ENCODE peak calls at places on chromosomes 4 and X, in ten cellular contexts. L, V, H, Z, Q, M, B, P, J and A are unnamed samples.

GRCh38 chr4:155759372-155760252 is 791 bp downstream of the GUCY1B1 start:
- DNase-seq in Z (no peak), L (peak), J (no peak), H (peak), P (peak), Q (peak), M (peak), V (peak), B (peak), A (peak)

GRCh38 chrX:85928606-85929005 is 118.8 kb downstream of the CHM start:
- DNase-seq in L (no peak), H (no peak), Q (no peak), B (no peak), J (no peak), P (no peak), Z (no peak), M (no peak), V (no peak), A (no peak)

GRCh38 chrX:34917146-34917545 is 25.4 kb upstream of the FAM47B start:
- DNase-seq in V (no peak), H (no peak), P (no peak), B (no peak), J (no peak), L (no peak), Q (no peak), Z (no peak), M (no peak), A (no peak)

GRCh38 chrX:2547746-2548145 is 47.0 kb upstream of the DHRSX start:
- DNase-seq in H (no peak), B (no peak), L (no peak), Q (no peak), J (no peak), V (no peak), P (no peak), M (no peak), Z (no peak), A (no peak)

GRCh38 chr4:183443609-183444148 is 757 bp upstream of the CDKN2AIP start:
- DNase-seq in B (no peak), Z (no peak), J (no peak), H (peak), V (peak), L (peak), Q (peak), P (no peak), M (no peak), A (peak)

GRCh38 chr4:120921456-120922389 is 803 bp downstream of the PRDM5 start:
- DNase-seq in Q (peak), J (peak), L (peak), P (peak), H (peak), V (peak), B (peak), M (peak), Z (no peak), A (peak)

GRCh38 chrX:107818900-107819521 is 6.7 kb upstream of the MID2 start:
- DNase-seq in Z (peak), M (no peak), V (no peak), H (no peak), B (no peak), L (no peak), Q (no peak), P (no peak), J (no peak), A (no peak)

GRCh38 chr4:2830632-2831610 is 12.7 kb upstream of the ADD1 start:
- DNase-seq in B (no peak), Z (no peak), V (no peak), L (no peak), P (no peak), Q (no peak), J (no peak), M (no peak), H (no peak), A (no peak)

GRCh38 chr4:29002151-29002550 is 1718.0 kb upstream of the PCDH7 start:
- DNase-seq in L (no peak), H (peak), B (no peak), P (no peak), M (no peak), V (no peak), J (no peak), Q (peak), Z (no peak), A (no peak)

GRCh38 chr4:108619372-108620100 is 840 bp upstream of the RPL34 start:
- DNase-seq in M (no peak), J (no peak), V (no peak), Z (peak), H (no peak), L (no peak), B (no peak), Q (no peak), P (no peak), A (no peak)

GRCh38 chrX:41664307-41665299 is 24.2 kb upstream of the GPR34 start:
- DNase-seq in L (no peak), V (no peak), Q (no peak), B (no peak), H (no peak), P (no peak), Z (no peak), M (no peak), J (no peak), A (peak)

GRCh38 chr4:107037188-107037587 is 1.1 kb upstream of the DKK2 start:
- DNase-seq in L (peak), Z (no peak), H (no peak), B (peak), J (no peak), M (peak), V (no peak), Q (no peak), P (peak), A (peak)

GRCh38 chrX:142661696-142662095 is 364.0 kb upstream of the SPANXN4 start:
- DNase-seq in M (no peak), J (no peak), H (no peak), Q (no peak), B (no peak), L (no peak), V (no peak), Z (no peak), P (no peak), A (no peak)

GRCh38 chr4:117965608-117966007 is 68.7 kb upstream of the NDST3 start:
- DNase-seq in Z (no peak), H (no peak), P (no peak), M (peak), L (no peak), B (no peak), J (no peak), Q (peak), V (no peak), A (no peak)

GRCh38 chr4:91914176-91914804 is 389.5 kb upstream of the GRID2 start:
- DNase-seq in Z (no peak), P (no peak), J (no peak), L (no peak), B (no peak), V (no peak), Q (peak), M (no peak), H (no peak), A (no peak)

GRCh38 chrX:107197306-107197705 is 8.9 kb downstream of the NUP62CL start:
- DNase-seq in Q (no peak), P (no peak), B (no peak), M (no peak), J (no peak), L (no peak), Z (no peak), H (no peak), V (no peak), A (no peak)

GRCh38 chr4:102527695-102528094 is 26.5 kb downstream of the NFKB1 start:
- DNase-seq in P (no peak), B (no peak), L (peak), J (no peak), Z (no peak), H (no peak), Q (no peak), V (no peak), M (no peak), A (peak)

GRCh38 chrX:53281321-53281822 is at the start of gene IQSEC2:
- DNase-seq in Q (peak), B (peak), V (no peak), P (peak), J (peak), L (peak), M (no peak), H (no peak), Z (no peak), A (peak)

GRCh38 chr4:119647558-119647957 is 19.0 kb upstream of the PDE5A start:
- DNase-seq in P (no peak), Z (no peak), V (no peak), J (no peak), L (peak), B (peak), M (no peak), H (no peak), Q (peak), A (peak)

GRCh38 chr4:40150932-40151331 is 45.9 kb upstream of the RHOH start:
- DNase-seq in J (no peak), V (no peak), L (no peak), Q (peak), B (no peak), M (no peak), H (no peak), Z (peak), P (no peak), A (no peak)

GRCh38 chrX:47093860-47094259 is 15.6 kb downstream of the RGN start:
- DNase-seq in M (no peak), P (no peak), J (no peak), V (no peak), Z (no peak), H (no peak), Q (no peak), B (no peak), L (no peak), A (no peak)

GRCh38 chr4:59517007-59517406 is 1683.1 kb upstream of the ADGRL3 start:
- DNase-seq in H (no peak), Z (no peak), L (no peak), B (no peak), Q (no peak), M (no peak), J (no peak), P (no peak), V (no peak), A (no peak)

GRCh38 chr4:12411072-12411471 is 982.4 kb upstream of the HS3ST1 start:
- DNase-seq in L (no peak), M (no peak), J (no peak), Q (no peak), H (no peak), B (peak), Z (no peak), V (no peak), P (no peak), A (no peak)

GRCh38 chr4:10079951-10080873 is 36.4 kb downstream of the WDR1 start:
- DNase-seq in Z (no peak), B (no peak), J (no peak), P (no peak), M (no peak), L (no peak), Q (no peak), V (no peak), H (no peak), A (no peak)

GRCh38 chr4:78774395-78774794 is 1.8 kb upstream of the BMP2K start:
- DNase-seq in Z (peak), H (no peak), L (no peak), J (no peak), M (no peak), V (no peak), B (no peak), Q (no peak), P (no peak), A (no peak)

GRCh38 chr4:66023061-66023460 is 352.8 kb upstream of the EPHA5 start:
- DNase-seq in J (no peak), Q (no peak), L (no peak), V (no peak), P (no peak), B (no peak), H (no peak), Z (no peak), M (no peak), A (no peak)

GRCh38 chr4:126004936-126005335 is 690.2 kb downstream of the FAT4 start:
- DNase-seq in M (no peak), L (peak), J (no peak), P (peak), B (peak), H (no peak), Q (peak), Z (no peak), V (no peak), A (peak)

GRCh38 chr4:69568787-69569186 is 70.7 kb downstream of the UGT2A2 start:
- DNase-seq in H (no peak), M (no peak), V (no peak), B (no peak), L (no peak), J (no peak), P (no peak), Q (peak), Z (no peak), A (no peak)

GRCh38 chrX:22742174-22742573 is 257.6 kb upstream of the DDX53 start:
- DNase-seq in L (no peak), H (no peak), J (peak), Q (peak), Z (no peak), M (no peak), B (peak), P (peak), V (no peak), A (peak)

GRCh38 chrX:149522914-149523313 is 17.8 kb upstream of the IDS start:
- DNase-seq in B (no peak), L (no peak), M (no peak), J (no peak), Q (no peak), H (no peak), Z (no peak), P (no peak), V (no peak), A (no peak)

GRCh38 chr4:53019485-53020382 is 157.6 kb downstream of the RASL11B start:
- DNase-seq in M (no peak), V (no peak), B (peak), Q (peak), L (peak), Z (no peak), H (no peak), J (no peak), P (peak), A (peak)

GRCh38 chrX:152641996-152642395 is 4.3 kb downstream of the GABRQ start:
- DNase-seq in V (no peak), Q (no peak), L (no peak), J (no peak), Z (peak), B (peak), M (peak), H (no peak), P (peak), A (peak)

GRCh38 chr4:7256989-7257810 is 64.9 kb downstream of the SORCS2 start:
- DNase-seq in P (no peak), Q (no peak), M (no peak), B (no peak), L (peak), J (no peak), V (no peak), H (no peak), Z (no peak), A (peak)